ENCODE peak calls at places on chromosomes 16 and 17, in four cellular contexts. One of them, this sample, is unnamed.

GRCh38 chr17:81300586-81301155 is 5.6 kb upstream of the SLC38A10 start:
- DNase-seq in naive thymus-derived CD8-positive, alpha-beta T cell: no peak
- DNase-seq in AG04449: no peak
- DNase-seq in NCI-H146: no peak
- DNase-seq in this sample: no peak

GRCh38 chr17:39002991-39003715 is 36.0 kb upstream of the FBXO47 start:
- DNase-seq in AG04449: no peak
- DNase-seq in naive thymus-derived CD8-positive, alpha-beta T cell: peak
- DNase-seq in NCI-H146: no peak
- DNase-seq in this sample: no peak

GRCh38 chr16:28538733-28539596 is at the start of gene NUPR1:
- DNase-seq in NCI-H146: no peak
- DNase-seq in AG04449: peak
- DNase-seq in naive thymus-derived CD8-positive, alpha-beta T cell: no peak
- DNase-seq in this sample: no peak

GRCh38 chr17:41784207-41784744 is 2.2 kb downstream of the JUP start:
- DNase-seq in NCI-H146: no peak
- DNase-seq in AG04449: no peak
- DNase-seq in naive thymus-derived CD8-positive, alpha-beta T cell: no peak
- DNase-seq in this sample: peak

GRCh38 chr16:69367980-69368379 is 16.4 kb upstream of the TMED6 start:
- DNase-seq in NCI-H146: no peak
- DNase-seq in naive thymus-derived CD8-positive, alpha-beta T cell: no peak
- DNase-seq in AG04449: no peak
- DNase-seq in this sample: no peak

GRCh38 chr17:77385750-77386501 is 245.2 kb downstream of the SEC14L1 start:
- DNase-seq in naive thymus-derived CD8-positive, alpha-beta T cell: no peak
- DNase-seq in AG04449: no peak
- DNase-seq in NCI-H146: no peak
- DNase-seq in this sample: no peak

GRCh38 chr16:1048442-1049112 is 24.0 kb upstream of the SSTR5 start:
- DNase-seq in AG04449: no peak
- DNase-seq in naive thymus-derived CD8-positive, alpha-beta T cell: no peak
- DNase-seq in NCI-H146: peak
- DNase-seq in this sample: no peak

GRCh38 chr17:59777033-59777432 is 69.6 kb downstream of the VMP1 start:
- DNase-seq in AG04449: no peak
- DNase-seq in naive thymus-derived CD8-positive, alpha-beta T cell: no peak
- DNase-seq in NCI-H146: no peak
- DNase-seq in this sample: no peak

GRCh38 chr16:21223787-21224186 is 9.7 kb upstream of the ANKS4B start:
- DNase-seq in AG04449: no peak
- DNase-seq in NCI-H146: no peak
- DNase-seq in naive thymus-derived CD8-positive, alpha-beta T cell: no peak
- DNase-seq in this sample: no peak

GRCh38 chr17:78653382-78653781 is 76.2 kb upstream of the DNAH17 start:
- DNase-seq in AG04449: no peak
- DNase-seq in NCI-H146: no peak
- DNase-seq in naive thymus-derived CD8-positive, alpha-beta T cell: no peak
- DNase-seq in this sample: no peak

GRCh38 chr17:19456016-19456927 is 45.2 kb downstream of the RNF112 start:
- DNase-seq in naive thymus-derived CD8-positive, alpha-beta T cell: no peak
- DNase-seq in NCI-H146: no peak
- DNase-seq in AG04449: no peak
- DNase-seq in this sample: no peak

GRCh38 chr16:87303962-87304521 is 13.2 kb downstream of the C16orf95 start:
- DNase-seq in AG04449: no peak
- DNase-seq in NCI-H146: no peak
- DNase-seq in naive thymus-derived CD8-positive, alpha-beta T cell: no peak
- DNase-seq in this sample: no peak

GRCh38 chr17:79459003-79459655 is 151.7 kb downstream of the RBFOX3 start:
- DNase-seq in AG04449: no peak
- DNase-seq in NCI-H146: no peak
- DNase-seq in naive thymus-derived CD8-positive, alpha-beta T cell: no peak
- DNase-seq in this sample: no peak